ENCODE peak calls at places on chromosomes 16 and 17, in five cellular contexts. X, D, A, J and O are unnamed samples.

GRCh38 chr17:56545056-56545455 is 48.4 kb upstream of the NOG start:
- DNase-seq in D (no peak), X (no peak), A (no peak), J (no peak), O (no peak)

GRCh38 chr16:31471875-31472558 is at the start of gene TGFB1I1:
- DNase-seq in D (no peak), X (peak; percentile 62), A (peak; percentile 61), J (no peak), O (no peak)

GRCh38 chr16:28538733-28539596 is at the start of gene NUPR1:
- DNase-seq in A (peak; percentile 62), D (no peak), X (peak; percentile 89), J (peak; percentile 96), O (no peak)

GRCh38 chr16:20901441-20902112 is 1.0 kb downstream of the LYRM1 start:
- DNase-seq in D (no peak), J (peak; percentile 33), A (peak; percentile 72), X (peak; percentile 72), O (peak; percentile 11)

GRCh38 chr17:50257574-50258224 is 16.6 kb upstream of the TMEM92 start:
- DNase-seq in J (no peak), D (no peak), A (no peak), X (peak; percentile 42), O (no peak)

GRCh38 chr17:66221755-66222530 is 7.3 kb downstream of the APOH start:
- DNase-seq in D (no peak), J (no peak), X (no peak), A (no peak), O (no peak)

GRCh38 chr16:1763521-1764511 is 7.5 kb downstream of the NME3 start:
- DNase-seq in X (no peak), A (no peak), D (no peak), J (no peak), O (no peak)

GRCh38 chr17:63976702-63977101 is 4.0 kb upstream of the SCN4A start:
- DNase-seq in D (no peak), A (no peak), J (no peak), X (no peak), O (no peak)

GRCh38 chr16:89045181-89045815 is 48.4 kb upstream of the ACSF3 start:
- DNase-seq in X (no peak), A (no peak), D (no peak), J (no peak), O (no peak)

GRCh38 chr17:50161023-50161910 is 4.5 kb upstream of the SGCA start:
- DNase-seq in J (peak; percentile 91), D (peak; percentile 80), X (peak; percentile 95), A (peak; percentile 93), O (peak; percentile 91)

GRCh38 chr16:75043175-75043937 is 44.5 kb downstream of the ZNRF1 start:
- DNase-seq in X (no peak), J (no peak), D (peak; percentile 59), A (peak; percentile 86), O (no peak)

GRCh38 chr17:76626442-76626841 is 17.1 kb downstream of the ST6GALNAC1 start:
- DNase-seq in X (no peak), D (no peak), A (no peak), J (no peak), O (no peak)

GRCh38 chr17:79819534-79820276 is 19.5 kb downstream of the CBX4 start:
- DNase-seq in A (no peak), X (no peak), J (no peak), D (no peak), O (no peak)

GRCh38 chr17:55259684-55260111 is 5.1 kb upstream of the HLF start:
- DNase-seq in J (no peak), X (no peak), D (no peak), A (no peak), O (no peak)

GRCh38 chr16:50213939-50214519 is 52.3 kb upstream of the ADCY7 start:
- DNase-seq in J (no peak), D (no peak), A (peak; percentile 86), X (no peak), O (peak; percentile 61)

GRCh38 chr17:3890082-3890892 is 2.6 kb downstream of the CAMKK1 start:
- DNase-seq in D (no peak), J (no peak), X (peak; percentile 69), A (peak; percentile 77), O (no peak)

GRCh38 chr17:29113334-29113733 is 66.9 kb downstream of the MYO18A start:
- DNase-seq in X (no peak), A (no peak), D (no peak), J (no peak), O (no peak)

GRCh38 chr17:37826497-37827115 is 81.7 kb upstream of the HNF1B start:
- DNase-seq in D (no peak), X (peak; percentile 53), A (no peak), J (no peak), O (no peak)

GRCh38 chr17:68641276-68642117 is 40.3 kb upstream of the FAM20A start:
- DNase-seq in J (no peak), D (no peak), X (no peak), A (no peak), O (no peak)

GRCh38 chr16:26905336-26905735 is 161.4 kb upstream of the C16orf82 start:
- DNase-seq in A (no peak), J (no peak), D (no peak), X (no peak), O (no peak)

GRCh38 chr16:70646260-70647241 is at the start of gene IL34:
- DNase-seq in D (no peak), X (no peak), A (no peak), J (no peak), O (no peak)

GRCh38 chr17:16352303-16352837 is 899 bp downstream of the CENPV start:
- DNase-seq in J (peak; percentile 43), X (peak; percentile 71), A (peak; percentile 53), D (no peak), O (no peak)

GRCh38 chr17:71460943-71461342 is 659.9 kb upstream of the SOX9 start:
- DNase-seq in J (peak; percentile 64), D (no peak), X (peak; percentile 49), A (no peak), O (no peak)

GRCh38 chr16:4212934-4213296 is 29.0 kb downstream of the SRL start:
- DNase-seq in A (no peak), D (no peak), J (no peak), X (peak; percentile 55), O (no peak)

GRCh38 chr17:62892870-62893338 is 73.1 kb upstream of the TANC2 start:
- DNase-seq in D (no peak), X (peak; percentile 48), A (peak; percentile 83), J (no peak), O (no peak)

GRCh38 chr16:66045626-66046025 is 320.9 kb upstream of the CDH5 start:
- DNase-seq in J (no peak), D (no peak), A (no peak), X (no peak), O (no peak)

GRCh38 chr17:39194089-39194984 is 3.1 kb downstream of the CACNB1 start:
- DNase-seq in J (no peak), A (no peak), X (no peak), D (no peak), O (no peak)

DNA sequence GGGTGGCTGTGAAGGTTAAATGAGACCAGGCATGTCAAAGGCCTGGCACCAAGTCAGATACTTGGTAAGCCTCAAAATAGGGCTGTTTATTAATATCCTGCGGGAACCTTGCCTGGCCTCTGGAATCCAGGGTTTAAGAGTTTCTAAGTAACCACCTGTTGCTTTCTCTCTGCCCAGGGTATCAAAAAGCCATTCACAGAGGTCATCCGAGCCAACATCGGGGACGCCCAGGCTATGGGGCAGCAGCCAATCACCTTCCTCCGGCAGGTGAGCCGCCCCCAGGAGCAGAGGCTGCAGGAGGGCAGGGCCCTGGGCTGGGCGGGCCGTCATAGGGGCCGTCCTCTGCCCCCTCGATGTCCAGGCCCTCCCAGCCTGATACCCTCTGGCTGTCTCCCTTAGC is 13.3 kb downstream of the GPT2 start:
- DNase-seq in D (no peak), J (peak; percentile 63), A (no peak), X (no peak), O (no peak)
- H3K27ac ChIP-seq in D (no peak overlapping the region), J (peak overlapping the region; percentile 90), A (no peak overlapping the region), X (no peak overlapping the region), O (no peak overlapping the region)

DNA sequence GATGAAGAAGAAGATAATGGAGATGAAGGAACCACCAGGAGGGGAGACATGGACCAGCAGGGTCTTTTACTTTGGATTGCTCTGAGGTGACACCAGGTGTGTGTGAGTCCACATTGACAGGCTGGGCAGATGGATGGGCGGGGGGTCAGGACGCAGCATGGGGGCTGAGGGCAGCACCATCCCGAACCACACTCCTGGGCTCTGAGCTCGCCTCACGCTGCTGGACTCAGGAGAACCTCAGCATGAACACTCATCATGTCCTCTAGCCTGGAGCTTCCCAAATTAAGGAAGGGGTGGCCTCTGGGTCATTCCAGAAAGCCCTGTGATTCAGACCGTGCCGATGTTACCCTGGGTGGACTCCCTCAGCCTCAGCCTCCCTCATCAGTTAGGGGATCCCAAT is 50.4 kb upstream of the MAP3K14 start:
- DNase-seq in X (peak; percentile 28), A (no peak), D (no peak), J (no peak), O (no peak)
- H3K4me1 ChIP-seq in X (no peaks in the 10 kb centered on the region), A (peaks cover 20% of the 10 kb centered on the region), D (peaks cover 18% of the 10 kb centered on the region), J (peaks cover 13% of the 10 kb centered on the region), O (peaks cover 5% of the 10 kb centered on the region)

DNA sequence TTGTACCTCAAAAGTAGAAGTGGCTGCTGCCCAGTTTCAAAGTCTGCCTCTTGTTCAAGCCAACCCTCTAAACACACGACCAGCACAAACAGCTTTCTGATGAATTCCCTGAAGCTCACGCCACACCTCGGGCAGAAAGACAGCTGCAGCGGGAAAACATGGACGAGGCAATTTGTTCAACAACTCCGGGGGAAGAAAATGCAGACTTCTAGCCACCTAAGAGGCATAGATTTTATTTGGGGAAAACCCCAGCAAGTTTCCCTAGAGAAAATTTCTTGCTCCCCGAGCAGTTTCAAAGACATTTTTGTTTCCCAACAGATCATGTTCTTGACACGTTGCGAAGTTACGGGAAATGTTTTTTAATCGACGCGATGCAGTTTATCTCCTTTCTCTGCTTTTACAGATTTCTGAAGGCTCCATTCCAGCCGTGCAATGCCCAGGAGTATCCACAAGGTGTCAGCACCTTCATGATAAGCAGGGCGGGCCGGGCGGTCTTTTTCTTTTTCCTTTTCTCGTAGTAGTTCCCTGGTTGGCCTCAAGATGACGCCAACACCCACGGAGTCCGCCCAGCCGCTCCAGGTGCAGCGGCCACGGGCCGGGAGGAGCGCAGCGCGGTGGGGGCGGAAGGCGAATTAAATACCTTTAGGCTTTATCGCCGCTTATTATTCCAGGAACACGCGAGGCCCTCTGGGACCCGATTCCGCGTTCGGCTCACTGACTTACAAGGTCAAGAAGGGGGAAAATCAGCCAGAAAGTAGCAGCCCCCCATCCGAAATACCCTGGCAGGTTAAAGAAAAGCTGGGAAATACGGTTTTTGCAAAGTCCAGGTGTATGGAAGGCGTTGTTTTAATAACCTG is 2.9 kb upstream of the FOXC2 start:
- DNase-seq in J (peak; percentile 94), X (peak; percentile 96), A (peak; percentile 92), D (peak; percentile 17), O (peak; percentile 73)
- H3K27ac ChIP-seq in J (no peak overlapping the region), X (no peak overlapping the region), A (peak overlapping the region; percentile 78), D (no peak overlapping the region), O (no peak overlapping the region)

GRCh38 chr16:57188711-57189002 is 2.5 kb downstream of the RSPRY1 start:
- DNase-seq in X (no peak), A (no peak), J (no peak), D (no peak), O (no peak)
- H3K4me1 ChIP-seq in X (no peaks in the 10 kb centered on the region), A (peaks cover 55% of the 10 kb centered on the region), J (peaks cover 47% of the 10 kb centered on the region), D (peaks cover 12% of the 10 kb centered on the region), O (peaks cover 26% of the 10 kb centered on the region)